ENCODE peak calls at places on chromosomes 5 and 9, in six cellular contexts. T is heart left ventricle, I is cardiac muscle cell, Y is pancreas, V is stomach, P is sigmoid colon. D is an unnamed sample. For H3K27me3, the result is how much of the 10 kb centered on the place peaks cover.

GRCh38 chr9:18438300-18438925 is 35.5 kb upstream of the ADAMTSL1 start:
- DNase-seq in Y (no peak), I (peak), V (peak), P (peak), T (peak), D (peak)

GRCh38 chr9:98909935-98910334 is 33.8 kb upstream of the COL15A1 start:
- DNase-seq in P (no peak), T (no peak), I (no peak), V (no peak), Y (no peak), D (no peak)

GRCh38 chr5:125481506-125482455 is 735.3 kb upstream of the ZNF608 start:
- DNase-seq in I (no peak), P (no peak), T (no peak), V (no peak), Y (no peak), D (peak)

GRCh38 chr9:99753436-99753835 is 68.2 kb upstream of the NR4A3 start:
- DNase-seq in T (no peak), P (no peak), V (no peak), I (no peak), Y (no peak), D (no peak)

GRCh38 chr9:13383216-13383615 is 103.7 kb upstream of the MPDZ start:
- DNase-seq in I (no peak), V (no peak), Y (no peak), T (no peak), P (no peak), D (no peak)

GRCh38 chr9:134396258-134396742 is 70.0 kb downstream of the RXRA start:
- DNase-seq in T (no peak), P (no peak), Y (no peak), I (no peak), V (no peak), D (no peak)

GRCh38 chr9:75130621-75131020 is 42.3 kb downstream of the OSTF1 start:
- DNase-seq in T (no peak), V (no peak), P (no peak), Y (no peak), I (no peak), D (no peak)

GRCh38 chr5:134902071-134902801 is 2.7 kb upstream of the PCBD2 start:
- DNase-seq in T (no peak), Y (no peak), P (no peak), I (no peak), V (no peak), D (no peak)

GRCh38 chr5:133006653-133007052 is 19.7 kb downstream of the ZCCHC10 start:
- DNase-seq in P (no peak), T (no peak), Y (no peak), V (no peak), I (peak), D (no peak)

GRCh38 chr9:112051812-112052211 is 123.3 kb downstream of the SUSD1 start:
- DNase-seq in V (no peak), P (no peak), I (no peak), T (no peak), Y (no peak), D (no peak)

GRCh38 chr9:134834217-134834956 is 46.2 kb upstream of the FCN2 start:
- DNase-seq in Y (no peak), T (peak), I (no peak), P (no peak), V (no peak), D (no peak)

GRCh38 chr5:176621661-176622079 is 8.7 kb downstream of the SNCB start:
- DNase-seq in P (no peak), T (no peak), I (peak), V (no peak), Y (no peak), D (no peak)

GRCh38 chr9:76652894-76653293 is 111.3 kb upstream of the PCA3 start:
- DNase-seq in I (peak), Y (no peak), V (no peak), T (no peak), P (no peak), D (no peak)

GRCh38 chr9:38355115-38355514 is 37.4 kb upstream of the ALDH1B1 start:
- DNase-seq in V (no peak), T (no peak), Y (no peak), I (no peak), P (no peak), D (no peak)

GRCh38 chr5:163571755-163572154 is 66.3 kb downstream of the MAT2B start:
- DNase-seq in Y (no peak), T (no peak), I (peak), P (no peak), V (no peak), D (no peak)

GRCh38 chr9:132288956-132289355 is 65.8 kb downstream of the SETX start:
- DNase-seq in P (no peak), V (no peak), T (no peak), Y (no peak), I (peak), D (no peak)

GRCh38 chr5:94433393-94434149 is 184.8 kb downstream of the KIAA0825 start:
- DNase-seq in Y (peak), I (peak), V (peak), P (peak), T (no peak), D (no peak)

GRCh38 chr5:154141686-154142300 is 48.7 kb upstream of the GALNT10 start:
- DNase-seq in P (no peak), T (no peak), I (no peak), Y (no peak), V (no peak), D (peak)

GRCh38 chr5:32628049-32628803 is 42.9 kb downstream of the SUB1 start:
- DNase-seq in Y (no peak), V (no peak), I (peak), P (no peak), T (no peak), D (no peak)

GRCh38 chr9:124342402-124342945 is 72.8 kb downstream of the PSMB7 start:
- DNase-seq in P (no peak), T (peak), V (no peak), Y (no peak), I (no peak), D (no peak)

GRCh38 chr9:83281306-83282255 is 218.6 kb upstream of the RASEF start:
- DNase-seq in I (peak), T (no peak), V (no peak), P (no peak), Y (peak), D (no peak)

GRCh38 chr5:89520771-89521170 is 637.8 kb upstream of the MEF2C start:
- DNase-seq in V (no peak), I (no peak), T (no peak), P (no peak), Y (no peak), D (no peak)

GRCh38 chr5:112738180-112738560 is 485 bp downstream of the APC start:
- DNase-seq in V (no peak), T (no peak), Y (no peak), I (peak), P (no peak), D (peak)

GRCh38 chr5:73768-74502 is 18.0 kb upstream of the PLEKHG4B start:
- DNase-seq in V (no peak), Y (no peak), I (no peak), T (no peak), P (no peak), D (no peak)

GRCh38 chr5:58261605-58262004 is 198.3 kb downstream of the PLK2 start:
- DNase-seq in V (no peak), I (peak), T (no peak), P (no peak), Y (no peak), D (no peak)

GRCh38 chr5:141701341-141702119 is 19.5 kb upstream of the ARAP3 start:
- DNase-seq in Y (no peak), V (no peak), P (no peak), T (no peak), I (no peak), D (no peak)

GRCh38 chr5:160935776-160936175 is 83.8 kb upstream of the ATP10B start:
- DNase-seq in Y (no peak), P (no peak), V (no peak), T (no peak), I (no peak), D (no peak)

GRCh38 chr5:92552206-92553160 is 1028.5 kb downstream of the NR2F1-AS1 start:
- DNase-seq in Y (no peak), T (no peak), P (no peak), V (no peak), I (peak), D (no peak)

GRCh38 chr9:132027752-132028666 is 51.7 kb downstream of the MED27 start:
- DNase-seq in T (no peak), Y (no peak), I (peak), P (no peak), V (no peak), D (no peak)

GRCh38 chr9:107542814-107543213 is 53.2 kb upstream of the KLF4 start:
- DNase-seq in P (no peak), I (no peak), V (no peak), Y (no peak), T (no peak), D (no peak)

GRCh38 chr9:84254972-84255371 is 85.6 kb downstream of the SLC28A3 start:
- DNase-seq in P (no peak), T (no peak), V (peak), Y (peak), I (no peak), D (no peak)

GRCh38 chr5:89265511-89266169 is 382.7 kb upstream of the MEF2C start:
- DNase-seq in V (no peak), Y (no peak), I (peak), P (no peak), T (no peak), D (no peak)

GRCh38 chr9:36136277-36136893 is at the start of gene GLIPR2:
- DNase-seq in T (peak), V (peak), I (peak), P (peak), Y (peak), D (peak)

GRCh38 chr9:76756273-76756650 is 8.0 kb upstream of the PCA3 start:
- DNase-seq in P (peak), Y (no peak), V (no peak), I (peak), T (no peak), D (peak)

GRCh38 chr5:149141957-149142851 is 911 bp downstream of the ABLIM3 start:
- DNase-seq in P (no peak), V (no peak), T (no peak), Y (no peak), I (peak), D (peak)

GRCh38 chr5:175460126-175460525 is 16.1 kb upstream of the DRD1 start:
- DNase-seq in I (peak), T (no peak), Y (no peak), V (no peak), P (no peak), D (no peak)

GRCh38 chr5:7548576-7548975 is 152.6 kb downstream of the ADCY2 start:
- DNase-seq in T (no peak), I (no peak), V (no peak), P (no peak), Y (no peak), D (no peak)

GRCh38 chr9:23743041-23743440 is 83.0 kb downstream of the ELAVL2 start:
- DNase-seq in V (no peak), Y (no peak), I (no peak), P (no peak), T (no peak), D (no peak)

GRCh38 chr5:81391-82021 is 10.5 kb upstream of the PLEKHG4B start:
- DNase-seq in Y (no peak), I (no peak), T (no peak), P (no peak), V (no peak), D (peak)

GRCh38 chr5:173230741-173231380 is 4.1 kb downstream of the NKX2-5 start:
- DNase-seq in V (no peak), P (no peak), I (no peak), Y (no peak), T (no peak), D (no peak)

GRCh38 chr5:173231381-173231766 is 3.6 kb downstream of the NKX2-5 start:
- DNase-seq in P (no peak), I (no peak), V (no peak), T (no peak), Y (no peak), D (no peak)

GRCh38 chr5:173233347-173234128 is 1.5 kb downstream of the NKX2-5 start:
- DNase-seq in P (no peak), T (no peak), V (no peak), I (no peak), Y (no peak), D (peak)

GRCh38 chr5:173232499-173233346 is 2.3 kb downstream of the NKX2-5 start:
- DNase-seq in V (no peak), T (no peak), I (no peak), Y (no peak), P (no peak), D (peak)

DNA sequence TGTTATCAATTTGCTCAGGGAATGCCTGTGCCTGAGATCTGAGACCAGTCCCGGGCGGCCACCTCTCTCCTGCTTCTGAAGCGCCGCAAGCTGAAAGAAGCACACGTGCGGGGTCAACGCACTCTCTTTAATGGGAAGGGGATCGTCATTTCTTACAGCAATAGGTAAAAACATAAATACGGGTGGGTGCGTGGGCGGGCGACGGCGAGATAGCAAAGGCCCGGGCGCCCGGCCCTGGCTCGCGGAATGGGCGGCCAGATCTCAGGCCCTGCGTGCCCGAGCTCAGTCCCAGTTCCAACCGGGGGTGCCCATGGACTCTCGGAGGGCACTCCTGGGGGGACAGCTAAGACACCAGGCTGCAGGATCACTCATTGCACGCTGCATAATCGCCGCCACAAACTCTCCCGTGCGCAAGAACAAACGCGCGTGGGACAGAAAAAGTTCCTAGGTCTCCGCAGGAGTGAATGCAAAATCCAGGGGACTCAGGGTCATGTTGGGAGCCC is 3.0 kb downstream of the NKX2-5 start:
- DNase-seq in I (no peak), T (no peak), P (no peak), V (no peak), Y (no peak), D (peak)
- H3K27me3 ChIP-seq in I (under half), T (half or more), P (half or more), V (under half), Y (half or more), D (half or more)

GRCh38 chr5:76477061-76477460 is 74.0 kb downstream of the IQGAP2 start:
- DNase-seq in V (no peak), I (no peak), T (no peak), P (no peak), Y (no peak), D (no peak)
- H3K27me3 ChIP-seq in V (under half), I (under half), T (under half), P (under half), Y (under half), D (under half)

GRCh38 chr5:73218552-73219171 is 45.7 kb downstream of the TMEM174 start:
- DNase-seq in V (no peak), T (no peak), Y (no peak), I (peak), P (no peak), D (peak)

GRCh38 chr5:73228052-73228451 is 55.1 kb downstream of the TMEM174 start:
- DNase-seq in V (no peak), P (no peak), Y (no peak), T (no peak), I (no peak), D (no peak)

GRCh38 chr5:73222173-73222572 is 49.2 kb downstream of the TMEM174 start:
- DNase-seq in Y (no peak), I (no peak), P (no peak), V (no peak), T (no peak), D (peak)
- H3K27me3 ChIP-seq in Y (under half), I (half or more), P (under half), V (under half), T (half or more), D (half or more)

GRCh38 chr9:70044450-70045307 is 1.0 kb downstream of the MAMDC2 start:
- DNase-seq in Y (peak), P (peak), V (peak), I (peak), T (no peak), D (peak)

GRCh38 chr9:70043285-70043684 is 363 bp upstream of the MAMDC2 start:
- DNase-seq in T (no peak), P (no peak), Y (no peak), I (no peak), V (no peak), D (peak)

GRCh38 chr9:70040506-70040905 is 3.1 kb upstream of the MAMDC2 start:
- DNase-seq in V (no peak), I (peak), P (no peak), T (no peak), Y (no peak), D (no peak)

GRCh38 chr9:70043689-70044449 is at the start of gene MAMDC2:
- DNase-seq in T (peak), I (peak), Y (peak), V (peak), P (peak), D (peak)

DNA sequence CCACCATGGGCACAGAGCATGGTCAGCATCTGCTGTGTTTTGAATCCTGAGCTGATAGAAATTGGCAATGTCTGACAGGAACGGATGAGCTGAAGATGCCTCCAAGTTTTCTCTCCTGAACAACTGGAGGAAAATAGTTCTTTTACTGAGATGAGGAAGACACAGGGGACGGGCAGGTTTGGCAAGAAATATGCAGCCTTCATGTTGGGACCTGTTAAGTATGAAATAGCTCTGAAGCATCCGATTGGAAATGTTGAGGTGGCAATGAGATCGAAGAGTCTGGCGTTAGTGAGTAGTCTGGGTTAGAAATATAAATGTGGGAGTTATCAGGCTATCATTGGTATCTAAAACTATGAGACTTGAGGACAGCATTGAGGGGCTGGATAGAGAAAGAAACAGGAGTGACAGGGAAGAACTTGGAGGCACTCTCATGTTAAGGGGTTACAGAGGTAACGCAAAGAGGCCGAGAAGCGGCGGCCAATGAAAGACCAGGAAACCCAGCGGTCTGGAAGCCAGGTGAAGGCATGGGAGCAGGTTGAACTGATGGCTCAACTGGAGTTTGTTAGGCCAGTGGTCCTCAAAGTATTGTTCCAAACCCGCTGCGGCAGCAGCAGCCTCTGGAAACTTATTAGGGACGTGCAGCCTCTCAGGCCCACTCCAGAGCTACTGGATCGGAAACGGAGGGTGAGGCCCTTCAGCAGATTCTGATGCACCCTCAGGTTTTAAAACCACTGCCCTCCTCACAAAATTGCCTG is 1.0 kb upstream of the MAMDC2 start:
- DNase-seq in P (peak), Y (no peak), V (no peak), I (no peak), T (no peak), D (no peak)
- H3K27me3 ChIP-seq in P (under half), Y (under half), V (under half), I (under half), T (under half), D (under half)

GRCh38 chr9:127027694-127028093 is 94.7 kb downstream of the ANGPTL2 start:
- DNase-seq in Y (no peak), I (no peak), P (no peak), T (no peak), V (no peak), D (no peak)

GRCh38 chr9:127032256-127032655 is 90.2 kb downstream of the ANGPTL2 start:
- DNase-seq in T (no peak), P (no peak), Y (no peak), I (no peak), V (no peak), D (no peak)

GRCh38 chr9:127033059-127033458 is 89.4 kb downstream of the ANGPTL2 start:
- DNase-seq in Y (no peak), I (no peak), T (no peak), P (no peak), V (no peak), D (no peak)

GRCh38 chr9:127030814-127031740 is 91.4 kb downstream of the ANGPTL2 start:
- DNase-seq in T (no peak), I (no peak), V (no peak), Y (no peak), P (peak), D (no peak)

DNA sequence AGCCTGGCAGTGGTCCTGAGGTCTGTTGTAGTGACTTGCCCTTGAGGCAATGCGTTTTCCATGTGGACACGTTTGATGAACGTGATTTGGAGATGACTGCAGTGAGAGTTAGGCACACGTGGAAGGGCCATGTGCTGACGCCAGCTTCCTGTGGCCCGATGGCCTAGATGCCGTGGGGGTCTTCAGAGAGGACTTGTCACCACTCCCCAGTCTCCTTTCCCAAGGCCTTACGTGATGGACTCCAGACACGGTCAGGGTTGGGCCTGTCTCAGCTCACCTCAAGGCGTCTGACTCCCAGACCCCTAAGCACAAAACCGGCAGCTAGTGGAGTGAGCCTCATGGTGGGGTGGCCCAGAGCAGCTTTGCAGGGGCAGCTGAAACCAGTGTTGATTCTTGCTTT is 92.9 kb downstream of the ANGPTL2 start:
- DNase-seq in V (no peak), Y (no peak), I (no peak), P (no peak), T (no peak), D (no peak)
- H3K27me3 ChIP-seq in V (under half), Y (under half), I (under half), P (under half), T (under half), D (under half)

GRCh38 chr5:78605611-78606010 is 43.0 kb downstream of the LHFPL2 start:
- DNase-seq in Y (no peak), I (no peak), V (no peak), P (no peak), T (no peak), D (no peak)
- H3K27me3 ChIP-seq in Y (under half), I (under half), V (under half), P (under half), T (under half), D (under half)